ENCODE peak calls at places on chromosomes 16 and 17, in four cellular contexts. V is lower leg skin; Y is CD8-positive, alpha-beta T cell; A is kidney glomerular epithelial cell. L is an unnamed sample.

GRCh38 chr17:20263595-20263994 is 203.7 kb downstream of the LGALS9B start:
- DNase-seq in A (no peak), Y (no peak), V (no peak), L (no peak)

GRCh38 chr16:68246121-68246520 is 948 bp downstream of the PLA2G15 start:
- DNase-seq in Y (no peak), A (no peak), V (no peak), L (no peak)

GRCh38 chr16:66510711-66511614 is 39.0 kb downstream of the TK2 start:
- DNase-seq in V (peak; percentile 87), A (no peak), Y (no peak), L (no peak)

GRCh38 chr16:54318941-54319340 is 32.4 kb upstream of the IRX3 start:
- DNase-seq in Y (no peak), A (no peak), V (no peak), L (no peak)

GRCh38 chr17:7579839-7580630 is 597 bp downstream of the CD68 start:
- DNase-seq in A (no peak), V (no peak), Y (no peak), L (no peak)

GRCh38 chr17:51423421-51424160 is 163.2 kb downstream of the UTP18 start:
- DNase-seq in A (no peak), Y (no peak), V (no peak), L (no peak)

GRCh38 chr17:9436629-9437028 is 139.0 kb downstream of the STX8 start:
- DNase-seq in A (no peak), Y (no peak), V (no peak), L (no peak)

GRCh38 chr17:48068491-48068961 is 20.4 kb downstream of the NFE2L1 start:
- DNase-seq in V (no peak), A (peak; percentile 63), Y (no peak), L (no peak)

GRCh38 chr17:65518256-65518655 is 43.2 kb downstream of the AXIN2 start:
- DNase-seq in V (no peak), Y (no peak), A (no peak), L (no peak)

GRCh38 chr16:35192993-35193392 is 1733.6 kb downstream of the TP53TG3F start:
- DNase-seq in V (peak; percentile 69), Y (no peak), A (no peak), L (no peak)

GRCh38 chr17:59848778-59849177 is 44.0 kb downstream of the TUBD1 start:
- DNase-seq in V (peak; percentile 96), Y (no peak), A (peak; percentile 66), L (no peak)

GRCh38 chr17:71337903-71338302 is 782.9 kb upstream of the SOX9 start:
- DNase-seq in V (no peak), Y (no peak), A (no peak), L (no peak)

GRCh38 chr17:77419547-77420475 is 279.0 kb downstream of the SEC14L1 start:
- DNase-seq in V (no peak), A (no peak), Y (no peak), L (no peak)

GRCh38 chr16:3725291-3725690 is 8.0 kb upstream of the TRAP1 start:
- DNase-seq in A (no peak), Y (no peak), V (no peak), L (no peak)

GRCh38 chr16:85090873-85091521 is 21.3 kb downstream of the CIBAR2 start:
- DNase-seq in A (no peak), Y (no peak), V (no peak), L (no peak)

GRCh38 chr17:67105213-67105612 is 60.9 kb downstream of the CACNG1 start:
- DNase-seq in Y (no peak), V (no peak), A (no peak), L (no peak)

GRCh38 chr16:78220571-78220970 is 121.1 kb downstream of the WWOX start:
- DNase-seq in A (no peak), V (no peak), Y (no peak), L (no peak)

GRCh38 chr17:3750296-3750695 is 26.6 kb downstream of the HASPIN start:
- DNase-seq in Y (no peak), V (no peak), A (no peak), L (no peak)

GRCh38 chr17:36127882-36128369 is 24.3 kb downstream of the CCL4 start:
- DNase-seq in Y (no peak), A (no peak), V (peak; percentile 37), L (no peak)

GRCh38 chr17:63587770-63588169 is 12.9 kb upstream of the TACO1 start:
- DNase-seq in Y (no peak), V (no peak), A (no peak), L (no peak)

L was measured in nucleus accumbens.